ENCODE peak calls at places on chromosomes 16 and 17, in five cellular contexts. O is nephron progenitor cell, J is GM23338, T is cerebellum, B is neuronal stem cell. U is an unnamed sample.

GRCh38 chr16:80968386-80969113 is 38.1 kb downstream of the CMC2 start:
- DNase-seq in O (no peak), J (no peak), T (no peak), B (no peak), U (no peak)

GRCh38 chr17:42502926-42503325 is 33.1 kb upstream of the NAGLU start:
- DNase-seq in O (no peak), J (no peak), T (no peak), B (no peak), U (no peak)

GRCh38 chr17:67671492-67671891 is 46.2 kb upstream of the NOL11 start:
- DNase-seq in O (peak; percentile 15), J (no peak), T (no peak), B (no peak), U (no peak)

GRCh38 chr16:4386452-4386813 is 14.8 kb downstream of the VASN start:
- DNase-seq in O (no peak), J (no peak), T (no peak), B (no peak), U (no peak)

GRCh38 chr16:71249399-71249798 is 18.9 kb upstream of the HYDIN start:
- DNase-seq in O (no peak), J (peak; percentile 69), T (no peak), B (no peak), U (no peak)

GRCh38 chr17:66459811-66460270 is 157.4 kb downstream of the PRKCA start:
- DNase-seq in O (no peak), J (no peak), T (no peak), B (no peak), U (peak; percentile 46)

GRCh38 chr16:57178793-57179212 is 7.0 kb downstream of the PSME3IP1 start:
- DNase-seq in O (no peak), J (peak; percentile 43), T (no peak), B (no peak), U (no peak)

GRCh38 chr16:7921360-7921759 is 588.7 kb downstream of the RBFOX1 start:
- DNase-seq in O (no peak), J (peak; percentile 30), T (peak; percentile 36), B (no peak), U (peak; percentile 37)

GRCh38 chr16:75236736-75237397 is 14.6 kb downstream of the BCAR1 start:
- DNase-seq in O (no peak), J (no peak), T (no peak), B (no peak), U (no peak)

GRCh38 chr16:12551946-12552345 is 251.7 kb downstream of the CPPED1 start:
- DNase-seq in O (no peak), J (no peak), T (no peak), B (peak; percentile 21), U (no peak)

GRCh38 chr17:3626831-3627565 is 9.1 kb downstream of the SHPK start:
- DNase-seq in O (no peak), J (no peak), T (no peak), B (no peak), U (no peak)

GRCh38 chr17:21113706-21114105 is 13.1 kb upstream of the DHRS7B start:
- DNase-seq in O (no peak), J (no peak), T (no peak), B (no peak), U (no peak)

GRCh38 chr16:52435573-52435972 is 111.4 kb downstream of the TOX3 start:
- DNase-seq in O (no peak), J (no peak), T (no peak), B (peak; percentile 14), U (peak; percentile 0)

GRCh38 chr17:61002316-61002736 is 324.7 kb downstream of the BCAS3 start:
- DNase-seq in O (no peak), J (peak; percentile 56), T (peak; percentile 7), B (no peak), U (peak; percentile 37)

GRCh38 chr16:87392823-87393679 is 915 bp downstream of the MAP1LC3B start:
- DNase-seq in O (peak; percentile 61), J (peak; percentile 71), T (peak; percentile 68), B (peak; percentile 21), U (peak; percentile 67)

GRCh38 chr17:42706732-42707131 is 24.4 kb downstream of the CNTNAP1 start:
- DNase-seq in O (no peak), J (no peak), T (no peak), B (no peak), U (no peak)

GRCh38 chr17:59763861-59764260 is 56.4 kb downstream of the VMP1 start:
- DNase-seq in O (no peak), J (no peak), T (no peak), B (no peak), U (no peak)

GRCh38 chr17:67746704-67747571 is 29.2 kb downstream of the NOL11 start:
- DNase-seq in O (no peak), J (no peak), T (no peak), B (no peak), U (no peak)

GRCh38 chr16:87705780-87706277 is 60.0 kb downstream of the KLHDC4 start:
- DNase-seq in O (no peak), J (no peak), T (peak; percentile 50), B (no peak), U (no peak)

GRCh38 chr17:4786111-4786491 is at the start of gene VMO1:
- DNase-seq in O (no peak), J (peak; percentile 27), T (no peak), B (no peak), U (no peak)

GRCh38 chr16:15748654-15749053 is 98.6 kb downstream of the NDE1 start:
- DNase-seq in O (no peak), J (no peak), T (no peak), B (no peak), U (no peak)

GRCh38 chr17:51046527-51047384 is 73.9 kb downstream of the SPAG9 start:
- DNase-seq in O (peak; percentile 82), J (peak; percentile 95), T (peak; percentile 96), B (peak; percentile 97), U (peak; percentile 99)

GRCh38 chr17:77528516-77529327 is 388.0 kb downstream of the SEC14L1 start:
- DNase-seq in O (peak; percentile 81), J (peak; percentile 87), T (peak; percentile 67), B (peak; percentile 56), U (peak; percentile 50)

GRCh38 chr17:82301916-82302497 is 15.4 kb downstream of the CD7 start:
- DNase-seq in O (no peak), J (no peak), T (no peak), B (no peak), U (no peak)

GRCh38 chr17:35373984-35374765 is 754 bp upstream of the SLFN11 start:
- DNase-seq in O (peak; percentile 51), J (peak; percentile 54), T (no peak), B (peak; percentile 23), U (no peak)

GRCh38 chr16:50114357-50115129 is 38.6 kb upstream of the TENT4B start:
- DNase-seq in O (no peak), J (peak; percentile 32), T (no peak), B (no peak), U (no peak)

GRCh38 chr16:17606460-17606859 is 135.7 kb upstream of the XYLT1 start:
- DNase-seq in O (no peak), J (no peak), T (no peak), B (no peak), U (no peak)

GRCh38 chr17:57868007-57868774 is 18.3 kb upstream of the MRPS23 start:
- DNase-seq in O (peak; percentile 58), J (peak; percentile 86), T (no peak), B (peak; percentile 56), U (no peak)

GRCh38 chr17:14901376-14901775 is 363.8 kb downstream of the PMP22 start:
- DNase-seq in O (no peak), J (no peak), T (no peak), B (no peak), U (no peak)

GRCh38 chr17:22272363-22273146 is 580.2 kb downstream of the KCNJ18 start:
- DNase-seq in O (no peak), J (no peak), T (no peak), B (no peak), U (no peak)

GRCh38 chr17:72771734-72772133 is 320.8 kb downstream of the SLC39A11 start:
- DNase-seq in O (no peak), J (peak; percentile 19), T (no peak), B (no peak), U (no peak)

GRCh38 chr17:50100480-50100883 is 5.3 kb downstream of the PDK2 start:
- DNase-seq in O (no peak), J (no peak), T (no peak), B (no peak), U (no peak)

GRCh38 chr16:17194190-17194780 is 276.5 kb downstream of the XYLT1 start:
- DNase-seq in O (peak; percentile 76), J (peak; percentile 88), T (no peak), B (peak; percentile 41), U (no peak)

GRCh38 chr16:3472878-3473595 is 22.3 kb downstream of the C16orf90 start:
- DNase-seq in O (no peak), J (no peak), T (no peak), B (no peak), U (no peak)

U was measured in cerebellar cortex.